ENCODE peak calls at places on chromosomes 4 and X, in four cellular contexts. S is GM23338; P is activated CD4-positive, alpha-beta T cell treated with anti-CD3 and anti-CD28 coated beads, Interleukin-2, amount 50 U/mL, for 1 hour; W is progenitor cell of endocrine pancreas. A is an unnamed sample.

GRCh38 chr4:79827283-79827682 is 245.7 kb downstream of the ANTXR2 start:
- DNase-seq in S (no peak), P (no peak), W (no peak), A (no peak)

GRCh38 chrX:56025872-56026571 is 206.1 kb upstream of the KLF8 start:
- DNase-seq in S (no peak), P (no peak), W (no peak), A (no peak)

GRCh38 chrX:153645921-153646481 is 1.0 kb upstream of the DUSP9 start:
- DNase-seq in S (no peak), P (no peak), W (no peak), A (no peak)

GRCh38 chr4:157222764-157223145 is 2.2 kb downstream of the GRIA2 start:
- DNase-seq in S (no peak), P (no peak), W (no peak), A (no peak)

GRCh38 chrX:129738466-129739308 is at the start of gene XPNPEP2:
- DNase-seq in S (peak), P (no peak), W (no peak), A (no peak)

GRCh38 chrX:152817082-152817744 is 13.3 kb downstream of the CETN2 start:
- DNase-seq in S (peak), P (no peak), W (no peak), A (no peak)

GRCh38 chr4:87014284-87014782 is 79.5 kb downstream of the AFF1 start:
- DNase-seq in S (no peak), P (no peak), W (no peak), A (no peak)

GRCh38 chr4:159185593-159186023 is 82.7 kb downstream of the RAPGEF2 start:
- DNase-seq in S (no peak), P (no peak), W (no peak), A (no peak)

GRCh38 chrX:39736219-39737211 is 361.2 kb downstream of the BCOR start:
- DNase-seq in S (no peak), P (no peak), W (no peak), A (no peak)

GRCh38 chr4:40523581-40523980 is 106.1 kb downstream of the RBM47 start:
- DNase-seq in S (no peak), P (no peak), W (no peak), A (no peak)

GRCh38 chrX:65035451-65035779 is 59.2 kb upstream of the ZC4H2 start:
- DNase-seq in S (peak), P (no peak), W (no peak), A (no peak)

GRCh38 chr4:85776579-85776978 is 301.6 kb downstream of the ARHGAP24 start:
- DNase-seq in S (no peak), P (no peak), W (no peak), A (no peak)

GRCh38 chrX:80576267-80576666 is 156.0 kb downstream of the TENT5D start:
- DNase-seq in S (no peak), P (no peak), W (no peak), A (no peak)

GRCh38 chrX:132463411-132463810 is 25.4 kb downstream of the MBNL3 start:
- DNase-seq in S (peak), P (no peak), W (no peak), A (no peak)

GRCh38 chr4:6873792-6874461 is 35.7 kb upstream of the TBC1D14 start:
- DNase-seq in S (peak), P (peak), W (peak), A (no peak)

GRCh38 chrX:3204606-3205005 is 141.8 kb downstream of the MXRA5 start:
- DNase-seq in S (no peak), P (no peak), W (no peak), A (no peak)

GRCh38 chr4:950136-951020 is 18.1 kb downstream of the TMEM175 start:
- DNase-seq in S (no peak), P (no peak), W (no peak), A (no peak)

GRCh38 chrX:19557816-19558215 is 42.5 kb upstream of the MAP3K15 start:
- DNase-seq in S (no peak), P (no peak), W (no peak), A (no peak)

GRCh38 chrX:123626962-123627361 is 105.9 kb downstream of the THOC2 start:
- DNase-seq in S (no peak), P (no peak), W (no peak), A (peak)

GRCh38 chrX:31320740-31321139 is 248.9 kb upstream of the FTHL17 start:
- DNase-seq in S (no peak), P (no peak), W (no peak), A (no peak)

GRCh38 chr4:103008875-103009729 is 10.4 kb downstream of the SLC9B1 start:
- DNase-seq in S (peak), P (no peak), W (no peak), A (no peak)

GRCh38 chr4:80492761-80493160 is 157.2 kb downstream of the CFAP299 start:
- DNase-seq in S (no peak), P (peak), W (no peak), A (no peak)

GRCh38 chr4:136768213-136768924 is 763.9 kb downstream of the PCDH18 start:
- DNase-seq in S (no peak), P (no peak), W (no peak), A (no peak)

GRCh38 chr4:82744284-82744963 is 54.2 kb downstream of the SCD5 start:
- DNase-seq in S (no peak), P (no peak), W (no peak), A (no peak)

GRCh38 chr4:26992657-26993361 is 132.2 kb downstream of the STIM2 start:
- DNase-seq in S (no peak), P (no peak), W (no peak), A (peak)

GRCh38 chrX:323721-324628 is 5.4 kb upstream of the GTPBP6 start:
- DNase-seq in S (peak), P (peak), W (no peak), A (no peak)

GRCh38 chr4:88090898-88091297 is 67.5 kb downstream of the ABCG2 start:
- DNase-seq in S (no peak), P (no peak), W (no peak), A (no peak)

GRCh38 chr4:184954482-184954881 is 63.8 kb upstream of the HELT start:
- DNase-seq in S (no peak), P (no peak), W (no peak), A (no peak)

GRCh38 chr4:151850751-151851150 is 89.9 kb upstream of the GATB start:
- DNase-seq in S (no peak), P (no peak), W (no peak), A (no peak)

GRCh38 chr4:687048-687974 is 1.6 kb downstream of the SLC49A3 start:
- DNase-seq in S (no peak), P (no peak), W (no peak), A (peak)

GRCh38 chr4:11743236-11743635 is 314.5 kb upstream of the HS3ST1 start:
- DNase-seq in S (no peak), P (no peak), W (no peak), A (no peak)

GRCh38 chr4:141134586-141134985 is 1.3 kb upstream of the RNF150 start:
- DNase-seq in S (peak), P (no peak), W (no peak), A (no peak)

GRCh38 chrX:106802063-106802387 is 448 bp upstream of the TBC1D8B start:
- DNase-seq in S (peak), P (no peak), W (no peak), A (no peak)

GRCh38 chrX:84153538-84153937 is 34.5 kb downstream of the RPS6KA6 start:
- DNase-seq in S (no peak), P (no peak), W (no peak), A (no peak)

GRCh38 chr4:69054578-69055200 is 41.6 kb upstream of the UGT2B7 start:
- DNase-seq in S (no peak), P (no peak), W (no peak), A (peak)

GRCh38 chrX:153800746-153801145 is 6.3 kb downstream of the SSR4 start:
- DNase-seq in S (no peak), P (no peak), W (no peak), A (no peak)

GRCh38 chr4:168421671-168422070 is 58.6 kb downstream of the DDX60L start:
- DNase-seq in S (no peak), P (no peak), W (no peak), A (peak)